ENCODE peak calls at places on chromosomes 5 and 9, in eight cellular contexts. V is thyroid gland; Q is left ventricle myocardium inferior; Z is sigmoid colon; D is PC-9; H is tibial artery; B is CD8-positive, alpha-beta T cell; T is CD4-positive, alpha-beta T cell. S is an unnamed sample.

GRCh38 chr5:67249590-67249895 is 52.9 kb upstream of the CD180 start:
- DNase-seq in V (peak; percentile 25), Q (no peak), Z (no peak), D (no peak), H (no peak), B (no peak), T (no peak), S (no peak)

GRCh38 chr9:6428940-6429889 is 16.2 kb downstream of the UHRF2 start:
- DNase-seq in V (peak; percentile 29), Q (no peak), Z (no peak), D (no peak), H (no peak), B (no peak), T (no peak), S (no peak)

GRCh38 chr5:141657937-141658545 is 6.8 kb upstream of the FCHSD1 start:
- DNase-seq in V (no peak), Q (no peak), Z (no peak), D (no peak), H (no peak), B (no peak), T (no peak), S (no peak)

GRCh38 chr5:159337291-159337974 is 7.1 kb upstream of the IL12B start:
- DNase-seq in V (no peak), Q (no peak), Z (no peak), D (peak; percentile 51), H (no peak), B (peak; percentile 39), T (no peak), S (no peak)

GRCh38 chr9:15357050-15357653 is 50.1 kb upstream of the TTC39B start:
- DNase-seq in V (no peak), Q (no peak), Z (no peak), D (no peak), H (no peak), B (no peak), T (peak; percentile 41), S (no peak)

GRCh38 chr5:137734962-137735530 is 843 bp downstream of the KLHL3 start:
- DNase-seq in V (peak; percentile 69), Q (peak; percentile 32), Z (peak; percentile 68), D (peak; percentile 22), H (peak; percentile 33), B (no peak), T (peak; percentile 38), S (no peak)

GRCh38 chr9:112333639-112334318 is 360 bp upstream of the PTBP3 start:
- DNase-seq in V (peak; percentile 96), Q (peak; percentile 96), Z (peak; percentile 97), D (peak; percentile 96), H (peak; percentile 92), B (peak; percentile 91), T (peak; percentile 96), S (peak; percentile 94)

GRCh38 chr5:9894571-9895304 is 264.6 kb upstream of the TAS2R1 start:
- DNase-seq in V (no peak), Q (no peak), Z (no peak), D (no peak), H (no peak), B (no peak), T (no peak), S (no peak)

GRCh38 chr5:87004101-87004500 is 263.6 kb upstream of the RASA1 start:
- DNase-seq in V (no peak), Q (no peak), Z (no peak), D (no peak), H (no peak), B (no peak), T (no peak), S (no peak)

GRCh38 chr9:107491081-107492053 is 1.8 kb upstream of the KLF4 start:
- DNase-seq in V (peak; percentile 49), Q (peak; percentile 34), Z (peak; percentile 81), D (peak; percentile 74), H (peak; percentile 44), B (no peak), T (no peak), S (peak; percentile 82)

GRCh38 chr5:149114403-149115312 is 26.6 kb upstream of the ABLIM3 start:
- DNase-seq in V (peak; percentile 44), Q (peak; percentile 38), Z (peak; percentile 68), D (peak; percentile 74), H (peak; percentile 48), B (no peak), T (no peak), S (no peak)

GRCh38 chr5:88021141-88021540 is 247.5 kb downstream of the TMEM161B start:
- DNase-seq in V (no peak), Q (no peak), Z (no peak), D (no peak), H (no peak), B (no peak), T (no peak), S (no peak)

GRCh38 chr5:112738180-112738560 is 485 bp downstream of the APC start:
- DNase-seq in V (no peak), Q (no peak), Z (no peak), D (no peak), H (no peak), B (peak; percentile 21), T (no peak), S (no peak)

GRCh38 chr9:81614335-81614734 is 75.0 kb downstream of the TLE1 start:
- DNase-seq in V (no peak), Q (no peak), Z (no peak), D (no peak), H (no peak), B (no peak), T (no peak), S (no peak)

GRCh38 chr9:81609782-81610738 is 79.3 kb downstream of the TLE1 start:
- DNase-seq in V (peak; percentile 72), Q (no peak), Z (no peak), D (no peak), H (no peak), B (no peak), T (no peak), S (no peak)

GRCh38 chr9:81610739-81611107 is 78.6 kb downstream of the TLE1 start:
- DNase-seq in V (no peak), Q (no peak), Z (no peak), D (no peak), H (no peak), B (no peak), T (no peak), S (no peak)

GRCh38 chr9:81613002-81613750 is 76.2 kb downstream of the TLE1 start:
- DNase-seq in V (no peak), Q (peak; percentile 45), Z (peak; percentile 92), D (no peak), H (peak; percentile 60), B (no peak), T (no peak), S (no peak)

GRCh38 chr9:81611664-81612063 is 77.7 kb downstream of the TLE1 start:
- DNase-seq in V (no peak), Q (no peak), Z (no peak), D (no peak), H (no peak), B (no peak), T (no peak), S (no peak)
- H3K27ac ChIP-seq in V (no peak overlapping the region), Q (no peak overlapping the region), Z (peak overlapping the region; percentile 83), D (no peak overlapping the region), H (peak overlapping the region; percentile 69), B (no peak overlapping the region), T (no peak overlapping the region), S (no peak overlapping the region)

GRCh38 chr5:36602711-36603321 is 3.6 kb upstream of the SLC1A3 start:
- DNase-seq in V (peak; percentile 10), Q (peak; percentile 38), Z (no peak), D (no peak), H (no peak), B (no peak), T (no peak), S (no peak)
- TF ChIP-seq CTCF in V (no peak), Q (no peak), Z (no peak), D (no peak), H (no peak), B (no peak), T (no peak), S (no peak)

GRCh38 chr9:93212409-93212808 is 28.5 kb downstream of the WNK2 start:
- DNase-seq in V (no peak), Q (no peak), Z (no peak), D (no peak), H (no peak), B (no peak), T (no peak), S (no peak)

GRCh38 chr9:93209576-93210323 is 25.8 kb downstream of the WNK2 start:
- DNase-seq in V (no peak), Q (no peak), Z (no peak), D (no peak), H (no peak), B (no peak), T (no peak), S (no peak)

GRCh38 chr9:93211654-93212001 is 27.7 kb downstream of the WNK2 start:
- DNase-seq in V (no peak), Q (no peak), Z (no peak), D (no peak), H (no peak), B (no peak), T (no peak), S (no peak)

GRCh38 chr9:93210324-93210973 is 26.5 kb downstream of the WNK2 start:
- DNase-seq in V (no peak), Q (no peak), Z (no peak), D (no peak), H (no peak), B (no peak), T (no peak), S (no peak)

GRCh38 chr9:93210974-93211653 is 27.2 kb downstream of the WNK2 start:
- DNase-seq in V (no peak), Q (no peak), Z (no peak), D (no peak), H (no peak), B (no peak), T (no peak), S (no peak)
- H3K27ac ChIP-seq in V (no peak overlapping the region), Q (peak overlapping the region; percentile 36), Z (no peak overlapping the region), D (no peak overlapping the region), H (no peak overlapping the region), B (no peak overlapping the region), T (no peak overlapping the region), S (no peak overlapping the region)

GRCh38 chr9:91491624-91492023 is 68.0 kb upstream of the NFIL3 start:
- DNase-seq in V (no peak), Q (no peak), Z (no peak), D (no peak), H (no peak), B (no peak), T (no peak), S (no peak)

GRCh38 chr9:91496351-91496750 is 72.7 kb upstream of the NFIL3 start:
- DNase-seq in V (no peak), Q (no peak), Z (no peak), D (no peak), H (no peak), B (no peak), T (no peak), S (no peak)

GRCh38 chr9:91495450-91495849 is 71.8 kb upstream of the NFIL3 start:
- DNase-seq in V (no peak), Q (no peak), Z (no peak), D (peak; percentile 21), H (no peak), B (no peak), T (no peak), S (no peak)

GRCh38 chr9:91492237-91492636 is 68.6 kb upstream of the NFIL3 start:
- DNase-seq in V (no peak), Q (no peak), Z (no peak), D (no peak), H (no peak), B (no peak), T (no peak), S (no peak)

DNA sequence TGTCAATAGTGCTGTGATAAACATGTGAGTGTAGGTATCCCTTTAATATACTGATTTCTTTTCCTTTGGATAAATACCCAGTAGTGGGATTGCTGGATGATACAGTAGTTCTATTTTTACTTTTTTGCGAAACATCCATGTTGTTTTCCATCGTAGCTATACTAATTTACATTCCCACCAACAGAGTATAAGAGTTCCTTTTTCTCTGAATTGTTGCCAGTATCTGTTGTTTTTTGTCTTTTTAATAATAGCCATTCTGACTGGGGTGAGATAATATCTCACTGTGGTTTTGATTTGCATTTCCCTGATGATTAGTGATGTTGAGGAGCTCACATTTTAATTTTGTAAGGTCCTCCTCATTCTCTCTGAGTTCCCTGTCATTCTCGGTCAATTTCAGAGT is 71.1 kb upstream of the NFIL3 start:
- DNase-seq in V (no peak), Q (no peak), Z (no peak), D (no peak), H (no peak), B (no peak), T (no peak), S (no peak)
- TF ChIP-seq CTCF in V (no peak), Q (no peak), Z (no peak), D (no peak), H (no peak), B (no peak), T (no peak), S (no peak)